ENCODE peak calls at places on chromosomes 5 and 9, in seven cellular contexts. N is IMR-90, X is neuronal stem cell, Z is mesenchymal stem cell, M is H1, A is mesendoderm, W is trophoblast cell. H is an unnamed sample.

GRCh38 chr9:29564564-29564963 is 1991.3 kb upstream of the C9orf72 start:
- DNase-seq in X (no peak), W (no peak), A (no peak), N (no peak), Z (peak), M (no peak), H (no peak)

GRCh38 chr5:135850231-135850630 is 15.8 kb downstream of the SLC25A48 start:
- DNase-seq in M (no peak), W (no peak), X (no peak), Z (no peak), N (no peak), A (no peak), H (no peak)

GRCh38 chr9:120909904-120910303 is 16.7 kb downstream of the TRAF1 start:
- DNase-seq in X (no peak), A (no peak), M (no peak), Z (no peak), W (no peak), N (no peak), H (no peak)

GRCh38 chr9:127530206-127530941 is 79.1 kb downstream of the LRSAM1 start:
- DNase-seq in Z (no peak), W (no peak), N (no peak), M (no peak), A (no peak), X (no peak), H (no peak)

GRCh38 chr9:101457003-101457402 is 21.4 kb upstream of the ALDOB start:
- DNase-seq in N (no peak), X (no peak), W (no peak), Z (no peak), M (peak), A (peak), H (peak)

GRCh38 chr9:114737118-114737517 is 55.1 kb upstream of the TEX48 start:
- DNase-seq in Z (no peak), W (no peak), X (no peak), A (no peak), M (no peak), N (no peak), H (no peak)

GRCh38 chr9:130537346-130538050 is 41.9 kb upstream of the FUBP3 start:
- DNase-seq in X (no peak), Z (no peak), A (no peak), M (no peak), W (no peak), N (no peak), H (no peak)

GRCh38 chr5:95941756-95942155 is 19.9 kb downstream of the ELL2 start:
- DNase-seq in N (no peak), X (no peak), A (no peak), M (no peak), W (no peak), Z (peak), H (no peak)

GRCh38 chr5:141514330-141515111 is 25.6 kb downstream of the PCDHGC5 start:
- DNase-seq in Z (peak), X (no peak), A (peak), M (no peak), N (peak), W (peak), H (peak)

GRCh38 chr5:42851441-42851840 is 39.7 kb upstream of the SELENOP start:
- DNase-seq in A (no peak), N (no peak), X (no peak), W (no peak), M (no peak), Z (no peak), H (no peak)

GRCh38 chr5:143148461-143149170 is 254.9 kb downstream of the NR3C1 start:
- DNase-seq in Z (peak), N (peak), X (no peak), M (no peak), A (no peak), W (no peak), H (no peak)

GRCh38 chr5:140598836-140599235 is 34.1 kb downstream of the CD14 start:
- DNase-seq in N (no peak), Z (no peak), M (no peak), A (no peak), X (no peak), W (peak), H (no peak)

GRCh38 chr5:2739360-2740050 is 12.0 kb downstream of the IRX2 start:
- DNase-seq in N (no peak), M (peak), X (no peak), Z (no peak), A (peak), W (no peak), H (peak)

GRCh38 chr5:145680169-145680568 is 155.0 kb downstream of the PRELID2 start:
- DNase-seq in N (no peak), A (peak), Z (no peak), W (no peak), M (peak), X (no peak), H (peak)

GRCh38 chr9:104177003-104177611 is 83.0 kb downstream of the SMC2 start:
- DNase-seq in M (no peak), W (no peak), A (peak), X (no peak), Z (no peak), N (no peak), H (no peak)

GRCh38 chr9:128245293-128246151 is 30.3 kb downstream of the GOLGA2 start:
- DNase-seq in N (peak), A (peak), W (no peak), M (no peak), Z (peak), X (no peak), H (peak)

GRCh38 chr5:9063615-9064245 is 482.1 kb downstream of the SEMA5A start:
- DNase-seq in W (no peak), A (no peak), Z (no peak), N (peak), X (no peak), M (no peak), H (no peak)

GRCh38 chr5:31033295-31033694 is 160.2 kb upstream of the CDH6 start:
- DNase-seq in A (no peak), M (no peak), W (no peak), X (no peak), Z (no peak), N (peak), H (no peak)

GRCh38 chr5:31937226-31937625 is 236.9 kb downstream of the GOLPH3 start:
- DNase-seq in X (no peak), N (no peak), A (no peak), M (no peak), Z (no peak), W (no peak), H (no peak)

GRCh38 chr9:16704489-16705111 is 165.9 kb downstream of the BNC2 start:
- DNase-seq in N (peak), Z (no peak), A (peak), M (no peak), X (no peak), W (no peak), H (peak)

GRCh38 chr5:172491481-172491880 is 37.2 kb upstream of the SH3PXD2B start:
- DNase-seq in N (no peak), X (no peak), A (no peak), Z (no peak), M (no peak), W (no peak), H (peak)
- H4K8ac ChIP-seq in N (no peak), X (no peak), A (no peak), Z (no peak), M (no peak), W (no peak), H (no peak)

GRCh38 chr5:175470756-175471155 is 7.6 kb upstream of the SFXN1 start:
- DNase-seq in X (no peak), N (peak), W (no peak), Z (no peak), A (no peak), M (no peak), H (no peak)

GRCh38 chr5:175466700-175467318 is 11.6 kb upstream of the SFXN1 start:
- DNase-seq in M (no peak), W (no peak), Z (no peak), X (no peak), A (no peak), N (no peak), H (no peak)

GRCh38 chr5:175469916-175470315 is 8.4 kb upstream of the SFXN1 start:
- DNase-seq in Z (no peak), M (no peak), W (no peak), A (peak), X (no peak), N (no peak), H (no peak)

GRCh38 chr5:175468892-175469291 is 9.5 kb upstream of the SFXN1 start:
- DNase-seq in N (no peak), W (no peak), X (no peak), A (no peak), Z (no peak), M (no peak), H (no peak)

GRCh38 chr5:175467983-175468698 is 10.2 kb upstream of the SFXN1 start:
- DNase-seq in A (no peak), X (no peak), Z (no peak), W (no peak), M (no peak), N (no peak), H (no peak)
- H3K18ac ChIP-seq in A (no peak), X (no peak), Z (no peak), W (no peak), M (no peak), N (no peak), H (no peak)

GRCh38 chr5:138998521-138998920 is 123.4 kb upstream of the LRRTM2 start:
- DNase-seq in N (no peak), Z (no peak), W (no peak), X (no peak), A (peak), M (no peak), H (no peak)
- H4K8ac ChIP-seq in N (no peak), Z (no peak), W (no peak), X (no peak), A (no peak), M (no peak), H (no peak)

GRCh38 chr9:86821011-86821845 is 126.1 kb downstream of the GAS1 start:
- DNase-seq in N (peak), M (no peak), A (no peak), W (no peak), X (peak), Z (no peak), H (no peak)

GRCh38 chr9:86818636-86819035 is 128.7 kb downstream of the GAS1 start:
- DNase-seq in A (peak), M (no peak), X (no peak), N (no peak), Z (no peak), W (no peak), H (no peak)

GRCh38 chr9:86822006-86822405 is 125.3 kb downstream of the GAS1 start:
- DNase-seq in N (no peak), X (no peak), W (no peak), Z (no peak), M (no peak), A (no peak), H (no peak)

GRCh38 chr9:86816868-86817267 is 130.4 kb downstream of the GAS1 start:
- DNase-seq in X (no peak), W (no peak), M (no peak), N (no peak), Z (no peak), A (no peak), H (no peak)

DNA sequence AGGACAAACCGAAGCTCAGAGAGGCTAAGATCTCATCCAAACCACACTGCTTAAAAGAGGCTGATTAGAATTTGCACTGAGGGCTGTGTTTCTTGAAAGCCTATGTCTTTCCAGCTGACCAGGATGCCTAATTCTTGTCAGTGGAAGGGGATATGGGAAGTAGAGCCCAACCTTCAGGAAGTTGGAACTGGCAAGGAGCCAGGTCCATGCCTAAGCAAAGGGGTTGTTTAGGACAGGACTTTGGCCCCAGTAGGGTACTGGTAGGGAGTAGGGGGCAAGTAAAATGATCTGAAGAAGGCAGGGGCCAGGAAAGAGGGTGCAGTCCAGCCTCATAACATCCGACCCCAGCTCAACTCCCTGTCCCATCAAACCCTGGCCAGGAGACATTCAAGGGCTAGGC is 130.9 kb downstream of the GAS1 start:
- DNase-seq in N (no peak), A (no peak), W (no peak), X (no peak), Z (no peak), M (no peak), H (no peak)
- H3K18ac ChIP-seq in N (no peak), A (no peak), W (no peak), X (no peak), Z (no peak), M (no peak), H (no peak)

GRCh38 chr9:126424511-126424910 is 97.9 kb downstream of the MVB12B start:
- DNase-seq in M (no peak), A (no peak), W (no peak), X (no peak), Z (no peak), N (no peak), H (no peak)
- H4K8ac ChIP-seq in M (no peak), A (no peak), W (no peak), X (no peak), Z (no peak), N (no peak), H (no peak)

GRCh38 chr5:113214606-113215323 is 220.0 kb downstream of the TSSK1B start:
- DNase-seq in N (no peak), Z (no peak), A (peak), X (no peak), M (no peak), W (no peak), H (no peak)
- H3K18ac ChIP-seq in N (no peak), Z (no peak), A (peak), X (no peak), M (no peak), W (no peak), H (no peak)

GRCh38 chr9:14706530-14707140 is 13.4 kb upstream of the ZDHHC21 start:
- DNase-seq in N (no peak), M (no peak), W (no peak), A (no peak), X (no peak), Z (no peak), H (no peak)
- H4K8ac ChIP-seq in N (no peak), M (no peak), W (no peak), A (no peak), X (no peak), Z (no peak), H (no peak)